ENCODE peak calls at places on chromosome 12, in nine cellular contexts. U, D, F, S, R, P, K, X and O are unnamed samples.
A peak's percentile ranks its signal among the peaks of the same experiment; 100 is the strongest.

GRCh38 chr12:65125247-65125646 is 4.1 kb upstream of the WIF1 start:
- DNase-seq in D (no peak), U (no peak), S (no peak), K (no peak), R (no peak), X (no peak), P (no peak), F (no peak), O (no peak)

GRCh38 chr12:123634142-123634561 is 523 bp downstream of the GTF2H3 start:
- DNase-seq in U (no peak), D (no peak), K (no peak), R (no peak), P (no peak), F (no peak), X (no peak), S (peak; percentile 18), O (no peak)

GRCh38 chr12:94725375-94726168 is 75.2 kb upstream of the TMCC3 start:
- DNase-seq in F (peak; percentile 59), P (no peak), K (no peak), U (peak; percentile 80), D (peak; percentile 73), X (peak; percentile 17), R (no peak), S (no peak), O (peak; percentile 88)

GRCh38 chr12:597926-598568 is 65.2 kb downstream of the NINJ2 start:
- DNase-seq in K (peak; percentile 33), F (no peak), S (no peak), D (peak; percentile 94), U (no peak), P (no peak), X (no peak), R (no peak), O (peak; percentile 88)

GRCh38 chr12:93990832-93991748 is 157.3 kb upstream of the PLXNC1 start:
- DNase-seq in K (peak; percentile 71), X (peak; percentile 46), U (peak; percentile 85), R (peak; percentile 50), D (no peak), P (no peak), F (no peak), S (no peak), O (peak; percentile 29)

GRCh38 chr12:10457760-10458159 is 4.6 kb upstream of the KLRC1 start:
- DNase-seq in X (no peak), U (peak; percentile 84), P (no peak), D (no peak), R (no peak), S (no peak), F (no peak), K (no peak), O (no peak)

GRCh38 chr12:14635776-14636175 is 60.6 kb downstream of the GUCY2C start:
- DNase-seq in F (no peak), K (no peak), D (peak; percentile 63), S (no peak), X (no peak), R (no peak), U (no peak), P (no peak), O (peak; percentile 49)

GRCh38 chr12:115404761-115405470 is 720.9 kb upstream of the TBX3 start:
- DNase-seq in D (peak; percentile 73), U (no peak), F (no peak), P (no peak), S (no peak), K (no peak), X (no peak), R (no peak), O (peak; percentile 54)

GRCh38 chr12:76901628-76902386 is 23.0 kb upstream of the CSRP2 start:
- DNase-seq in X (no peak), D (no peak), R (no peak), U (no peak), S (no peak), P (no peak), F (no peak), K (no peak), O (no peak)

GRCh38 chr12:76895796-76896195 is 17.0 kb upstream of the CSRP2 start:
- DNase-seq in K (no peak), R (no peak), X (no peak), D (no peak), F (no peak), S (no peak), P (no peak), U (no peak), O (no peak)

GRCh38 chr12:76896274-76896673 is 17.5 kb upstream of the CSRP2 start:
- DNase-seq in U (no peak), F (no peak), D (no peak), S (no peak), X (no peak), R (no peak), K (no peak), P (no peak), O (no peak)

GRCh38 chr12:76899522-76899921 is 20.7 kb upstream of the CSRP2 start:
- DNase-seq in P (no peak), D (peak; percentile 10), F (no peak), S (no peak), U (no peak), X (no peak), R (no peak), K (no peak), O (peak; percentile 24)

DNA sequence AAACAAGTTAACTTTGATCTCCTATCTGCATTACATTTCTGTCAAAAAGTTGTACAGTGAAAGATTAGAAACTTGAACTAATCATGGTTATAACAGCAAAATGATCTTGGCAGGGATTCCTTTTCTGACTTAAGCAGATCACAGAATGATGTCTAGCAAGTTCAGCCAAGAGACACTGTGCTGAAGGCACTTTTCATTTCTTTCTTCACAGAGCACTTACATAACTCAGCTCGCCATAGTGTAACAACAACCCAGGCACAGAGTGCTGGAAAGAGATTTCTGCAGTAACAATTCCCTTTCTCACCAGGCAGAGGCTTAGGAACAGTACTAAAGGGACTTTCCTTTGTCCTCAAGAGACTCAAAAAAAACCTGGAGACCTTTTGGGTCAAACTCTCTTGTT is 19.7 kb upstream of the CSRP2 start:
- DNase-seq in K (no peak), D (no peak), U (no peak), F (no peak), P (no peak), X (no peak), S (no peak), R (no peak), O (peak; percentile 14)
- H3K4me3 ChIP-seq in K (no peak overlapping the region), D (no peak overlapping the region), U (no peak overlapping the region), F (no peak overlapping the region), P (no peak overlapping the region), X (no peak overlapping the region), S (no peak overlapping the region), R (no peak overlapping the region), O (no peak overlapping the region)

GRCh38 chr12:114401346-114402320 is 4.3 kb downstream of the TBX5 start:
- DNase-seq in D (no peak), S (no peak), X (no peak), R (no peak), P (no peak), U (no peak), F (no peak), K (peak; percentile 10), O (no peak)

GRCh38 chr12:114403690-114404450 is 2.1 kb downstream of the TBX5 start:
- DNase-seq in K (no peak), R (no peak), U (peak; percentile 71), S (no peak), P (no peak), D (no peak), X (peak; percentile 85), F (no peak), O (no peak)

GRCh38 chr12:114405199-114405448 is 820 bp downstream of the TBX5 start:
- DNase-seq in D (no peak), F (no peak), U (no peak), X (no peak), R (no peak), P (no peak), K (no peak), S (no peak), O (no peak)

GRCh38 chr12:114404451-114405198 is 1.3 kb downstream of the TBX5 start:
- DNase-seq in K (no peak), X (no peak), D (no peak), F (no peak), S (no peak), R (no peak), U (peak; percentile 39), P (no peak), O (no peak)

DNA sequence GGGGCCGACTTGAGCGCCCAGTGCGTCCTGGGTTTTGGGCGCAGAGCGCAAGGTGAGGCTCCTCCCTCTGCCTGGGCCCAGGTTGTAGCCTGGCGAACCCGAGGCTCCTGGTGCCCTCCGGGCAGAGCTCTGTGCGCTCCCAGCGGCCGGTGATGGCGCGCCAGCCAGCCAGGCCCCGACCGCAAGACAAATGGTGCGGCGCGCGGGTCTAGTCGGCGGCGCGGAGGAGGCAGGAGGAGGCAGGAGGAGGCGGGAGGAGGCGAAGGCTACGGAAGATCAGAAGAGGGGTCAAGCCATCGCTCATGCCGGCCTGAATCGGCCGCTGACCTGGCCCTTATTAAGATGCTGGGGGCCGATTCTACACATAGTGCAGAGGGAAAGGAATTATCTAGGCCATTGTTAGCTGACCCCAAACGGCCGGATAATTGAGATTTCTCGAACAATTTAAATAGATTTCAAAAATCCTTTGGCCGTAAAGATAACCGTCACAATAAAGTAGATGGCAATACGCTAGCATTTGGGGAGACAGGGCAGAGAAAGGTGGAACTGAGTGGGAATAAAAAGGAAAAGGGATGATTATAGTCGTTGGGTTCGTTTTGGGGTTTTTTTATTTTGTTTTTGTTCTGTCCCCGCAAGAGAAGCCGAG is 2.8 kb downstream of the TBX5 start:
- DNase-seq in F (no peak), K (no peak), D (no peak), P (no peak), S (no peak), R (no peak), U (peak; percentile 93), X (peak; percentile 84), O (no peak)
- TF ChIP-seq CTCF in F (no peak), K (no peak), D (no peak), P (no peak), S (no peak), R (no peak), U (peak; percentile 44), X (peak; percentile 32), O (no peak)

DNA sequence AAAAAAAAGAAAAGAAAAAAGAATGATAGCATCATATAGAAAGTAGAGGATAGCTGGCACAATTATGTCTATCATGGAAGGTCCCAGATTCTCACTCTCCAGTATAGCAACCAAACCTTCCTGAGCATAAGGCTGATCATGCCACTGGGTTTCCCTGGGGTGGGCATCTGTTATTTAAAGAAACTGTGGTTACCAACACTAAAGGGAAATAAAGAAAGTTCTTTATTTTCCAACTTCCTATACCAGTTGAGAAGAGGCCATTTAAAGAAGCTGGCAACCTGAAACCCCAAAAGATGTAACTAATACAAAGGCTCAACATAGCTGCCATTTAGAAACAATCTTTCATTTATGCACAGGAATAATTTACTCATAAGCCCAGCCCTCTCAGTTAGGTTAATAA is 3.1 kb downstream of the BCAT1 start:
- DNase-seq in X (no peak), P (no peak), K (no peak), F (no peak), S (no peak), R (no peak), D (no peak), U (no peak), O (no peak)
- H3K4me3 ChIP-seq in X (no peak overlapping the region), P (no peak overlapping the region), K (no peak overlapping the region), F (peak overlapping the region; percentile 79), S (no peak overlapping the region), R (no peak overlapping the region), D (no peak overlapping the region), U (peak overlapping the region; percentile 45), O (no peak overlapping the region)

DNA sequence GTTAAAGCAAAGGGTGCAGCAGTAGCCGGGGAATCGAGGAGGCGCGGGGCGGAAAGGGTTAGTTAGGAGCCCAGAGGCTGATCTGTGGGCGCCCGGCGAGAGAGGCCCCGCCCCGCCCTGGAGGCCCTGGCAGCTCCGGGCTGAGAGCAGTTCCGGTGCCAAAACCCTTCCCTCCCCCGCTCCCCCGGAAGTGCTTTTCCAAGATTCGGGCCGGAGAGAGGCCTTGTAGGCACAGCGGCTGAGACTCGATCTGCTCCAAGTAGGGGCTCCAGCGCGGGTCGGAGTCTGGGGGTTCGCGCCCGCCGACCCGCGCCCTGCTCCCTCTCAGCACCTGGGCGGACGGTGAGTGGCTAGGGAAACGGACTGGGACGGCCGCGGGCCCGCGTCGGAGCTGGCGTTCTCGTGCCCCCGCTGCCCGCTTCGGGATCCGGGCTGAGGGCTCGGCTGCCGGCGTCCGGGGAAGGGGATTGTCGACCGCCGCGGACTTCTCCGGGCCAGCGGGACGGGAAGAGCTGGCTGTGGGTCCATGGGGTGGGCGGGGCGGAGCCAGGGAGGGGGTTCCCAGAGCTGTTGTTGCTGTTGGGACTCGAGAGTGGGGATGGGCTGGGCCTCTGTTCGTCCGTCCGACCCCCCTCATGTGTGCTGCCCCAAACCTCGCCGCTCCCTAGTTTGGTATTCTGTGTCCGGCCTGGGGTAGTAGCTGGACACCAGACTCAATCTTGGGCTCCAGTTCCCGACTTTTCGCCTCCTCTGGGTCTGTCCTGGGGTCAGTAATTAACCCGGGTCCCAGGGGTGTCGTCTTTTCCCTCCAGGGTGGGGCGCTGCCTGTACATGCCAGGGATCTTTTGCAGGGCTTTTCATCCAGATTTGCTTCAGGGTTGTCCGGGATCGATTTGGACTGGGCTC is at the start of gene FRS2:
- DNase-seq in U (peak; percentile 98), P (peak; percentile 94), D (peak; percentile 74), X (peak; percentile 95), F (peak; percentile 86), K (peak; percentile 95), R (peak; percentile 92), S (peak; percentile 92), O (peak; percentile 90)
- TF ChIP-seq CTCF in U (peak; percentile 38), P (no peak), D (peak; percentile 41), X (peak; percentile 37), F (peak; percentile 65), K (no peak), R (peak; percentile 10), S (peak; percentile 29), O (peak; percentile 34)